ENCODE peak calls at places on chromosomes 11 and 22, in nine cellular contexts. Q, V, I, O, N, Z, M, K and U are unnamed samples.

GRCh38 chr22:49894321-49895072 is 23.7 kb downstream of the ALG12 start:
- DNase-seq in Q (no peak), V (no peak), I (no peak), O (no peak), N (no peak), Z (no peak), M (no peak), K (no peak), U (no peak)

GRCh38 chr11:127806486-127806885 is 780.9 kb downstream of the ETS1 start:
- DNase-seq in Q (no peak), V (no peak), I (no peak), O (no peak), N (no peak), Z (no peak), M (no peak), K (no peak), U (no peak)

GRCh38 chr22:21568207-21569075 is 927 bp downstream of the UBE2L3 start:
- DNase-seq in Q (no peak), V (peak), I (no peak), O (no peak), N (no peak), Z (no peak), M (peak), K (no peak), U (no peak)

GRCh38 chr11:429931-430456 is 11.8 kb downstream of the ANO9 start:
- DNase-seq in Q (no peak), V (no peak), I (no peak), O (no peak), N (no peak), Z (no peak), M (no peak), K (no peak), U (peak)

GRCh38 chr11:116660011-116660410 is 112.8 kb downstream of the BUD13 start:
- DNase-seq in Q (no peak), V (no peak), I (no peak), O (no peak), N (no peak), Z (no peak), M (no peak), K (no peak), U (no peak)

GRCh38 chr11:43693069-43693468 is 12.5 kb downstream of the HSD17B12 start:
- DNase-seq in Q (no peak), V (no peak), I (no peak), O (no peak), N (no peak), Z (no peak), M (no peak), K (no peak), U (no peak)

GRCh38 chr11:110159491-110159890 is 66.3 kb downstream of the ZC3H12C start:
- DNase-seq in Q (no peak), V (no peak), I (no peak), O (no peak), N (no peak), Z (no peak), M (no peak), K (no peak), U (no peak)

GRCh38 chr11:72179804-72180396 is 12.0 kb upstream of the FOLR1 start:
- DNase-seq in Q (no peak), V (no peak), I (no peak), O (no peak), N (no peak), Z (no peak), M (no peak), K (no peak), U (no peak)

GRCh38 chr11:121582296-121582695 is 129.5 kb upstream of the SORL1-AS1 start:
- DNase-seq in Q (no peak), V (no peak), I (no peak), O (no peak), N (no peak), Z (no peak), M (peak), K (no peak), U (no peak)

GRCh38 chr11:73982595-73982989 is at the start of gene UCP2:
- DNase-seq in Q (peak), V (peak), I (peak), O (peak), N (peak), Z (peak), M (no peak), K (peak), U (peak)

GRCh38 chr22:32204856-32205722 is at the start of gene RFPL2:
- DNase-seq in Q (peak), V (peak), I (no peak), O (peak), N (no peak), Z (no peak), M (peak), K (no peak), U (peak)

GRCh38 chr11:115741376-115741775 is 237.2 kb upstream of the CADM1 start:
- DNase-seq in Q (no peak), V (no peak), I (no peak), O (no peak), N (no peak), Z (no peak), M (no peak), K (no peak), U (no peak)

GRCh38 chr11:108796551-108796950 is 131.7 kb downstream of the DDX10 start:
- DNase-seq in Q (no peak), V (no peak), I (no peak), O (no peak), N (no peak), Z (no peak), M (no peak), K (no peak), U (no peak)

GRCh38 chr11:67024410-67024809 is 1.5 kb downstream of the SYT12 start:
- DNase-seq in Q (no peak), V (no peak), I (no peak), O (no peak), N (no peak), Z (no peak), M (no peak), K (peak), U (no peak)

GRCh38 chr11:1751521-1751921 is 1.1 kb upstream of the IFITM10 start:
- DNase-seq in Q (no peak), V (no peak), I (no peak), O (no peak), N (no peak), Z (no peak), M (no peak), K (no peak), U (no peak)

GRCh38 chr11:1751999-1752906 is 1.9 kb upstream of the IFITM10 start:
- DNase-seq in Q (no peak), V (no peak), I (no peak), O (no peak), N (no peak), Z (no peak), M (no peak), K (no peak), U (no peak)

GRCh38 chr11:1749787-1750351 is 526 bp downstream of the IFITM10 start:
- DNase-seq in Q (no peak), V (no peak), I (no peak), O (peak), N (no peak), Z (no peak), M (no peak), K (no peak), U (peak)

GRCh38 chr11:1750481-1750839 is at the start of gene IFITM10:
- DNase-seq in Q (no peak), V (peak), I (no peak), O (no peak), N (peak), Z (no peak), M (no peak), K (no peak), U (peak)

DNA sequence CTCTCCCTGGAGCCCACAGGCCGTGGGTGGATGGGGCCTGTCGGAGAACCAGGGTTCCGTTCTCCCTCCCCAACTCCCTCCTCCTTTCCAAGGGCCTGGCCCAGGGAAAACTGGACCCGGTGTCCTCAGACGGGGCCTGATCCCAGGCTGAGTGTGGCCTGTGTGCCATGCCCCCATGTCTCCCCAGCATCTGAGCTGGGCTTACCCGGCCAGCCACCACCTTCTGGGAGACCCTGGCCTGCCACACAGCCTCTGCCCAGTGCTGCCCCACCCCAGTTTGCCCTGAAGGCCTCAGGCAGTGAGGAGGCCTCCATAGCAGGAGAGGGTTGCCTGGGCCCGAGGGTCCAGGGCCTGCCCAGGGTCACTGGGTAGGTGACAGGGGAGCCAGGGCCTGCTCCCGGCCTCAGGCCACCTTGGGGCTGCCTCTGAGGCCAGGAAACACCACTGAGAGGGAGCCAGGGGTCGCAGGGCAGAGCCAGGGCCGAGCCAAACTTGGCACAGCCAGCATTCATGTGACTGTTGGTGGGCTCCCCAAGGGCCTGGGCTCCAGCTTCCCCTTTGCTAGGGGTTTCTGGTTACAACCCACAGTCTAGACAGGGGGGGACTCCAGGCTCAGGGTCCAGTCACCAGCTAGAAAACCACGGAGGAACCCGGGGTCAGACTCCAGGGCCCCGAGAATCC is 585 bp upstream of the IFITM10 start:
- DNase-seq in Q (no peak), V (no peak), I (no peak), O (no peak), N (no peak), Z (no peak), M (no peak), K (no peak), U (no peak)
- TF ChIP-seq POLR2A in Q (no peak), V (no peak), I (no peak), O (no peak), N (no peak), Z (no peak), M (no peak), K (no peak), U (no peak)

DNA sequence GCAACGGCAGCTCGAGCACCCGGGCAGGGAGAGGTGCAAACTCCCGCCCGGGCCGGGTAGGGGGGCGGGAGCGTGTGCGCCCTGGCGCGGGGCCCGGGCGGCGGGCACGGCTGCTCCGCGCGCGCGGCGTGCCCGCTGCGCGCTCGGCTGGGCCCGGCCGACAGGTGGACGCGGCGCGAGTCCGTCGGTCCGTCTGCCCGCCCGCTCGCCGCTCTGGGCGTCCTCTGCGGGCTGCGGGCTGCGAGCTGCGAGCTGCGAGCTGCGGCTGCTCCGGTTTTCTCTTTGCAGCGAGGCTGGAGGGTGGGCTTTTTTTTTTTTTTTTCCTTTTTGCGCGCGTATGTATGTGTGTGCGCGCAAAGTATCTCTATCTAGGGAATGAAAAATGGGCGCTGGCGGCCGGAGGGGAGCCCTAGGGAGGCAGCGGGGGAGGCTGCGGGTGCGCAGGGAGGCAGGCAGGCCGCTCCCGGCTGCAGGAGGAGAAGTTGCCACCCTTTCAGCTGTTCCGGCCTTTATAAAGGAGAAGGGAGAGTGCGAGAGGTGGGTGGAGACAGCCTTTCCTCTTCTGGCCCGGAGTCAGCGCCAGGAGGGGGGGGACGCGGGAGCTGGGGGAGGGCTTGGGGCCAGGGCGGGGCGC is at the start of gene PDGFB:
- DNase-seq in Q (no peak), V (peak), I (no peak), O (no peak), N (peak), Z (peak), M (no peak), K (no peak), U (no peak)
- TF ChIP-seq POLR2A in Q (peak), V (peak), I (no peak), O (peak), N (no peak), Z (peak), M (peak), K (peak), U (peak)

GRCh38 chr11:64181506-64182411 is 4.2 kb upstream of the STIP1 start:
- DNase-seq in Q (peak), V (peak), I (peak), O (peak), N (peak), Z (peak), M (peak), K (peak), U (peak)
- TF ChIP-seq POLR2A in Q (peak), V (peak), I (no peak), O (peak), N (peak), Z (peak), M (peak), K (peak), U (peak)

DNA sequence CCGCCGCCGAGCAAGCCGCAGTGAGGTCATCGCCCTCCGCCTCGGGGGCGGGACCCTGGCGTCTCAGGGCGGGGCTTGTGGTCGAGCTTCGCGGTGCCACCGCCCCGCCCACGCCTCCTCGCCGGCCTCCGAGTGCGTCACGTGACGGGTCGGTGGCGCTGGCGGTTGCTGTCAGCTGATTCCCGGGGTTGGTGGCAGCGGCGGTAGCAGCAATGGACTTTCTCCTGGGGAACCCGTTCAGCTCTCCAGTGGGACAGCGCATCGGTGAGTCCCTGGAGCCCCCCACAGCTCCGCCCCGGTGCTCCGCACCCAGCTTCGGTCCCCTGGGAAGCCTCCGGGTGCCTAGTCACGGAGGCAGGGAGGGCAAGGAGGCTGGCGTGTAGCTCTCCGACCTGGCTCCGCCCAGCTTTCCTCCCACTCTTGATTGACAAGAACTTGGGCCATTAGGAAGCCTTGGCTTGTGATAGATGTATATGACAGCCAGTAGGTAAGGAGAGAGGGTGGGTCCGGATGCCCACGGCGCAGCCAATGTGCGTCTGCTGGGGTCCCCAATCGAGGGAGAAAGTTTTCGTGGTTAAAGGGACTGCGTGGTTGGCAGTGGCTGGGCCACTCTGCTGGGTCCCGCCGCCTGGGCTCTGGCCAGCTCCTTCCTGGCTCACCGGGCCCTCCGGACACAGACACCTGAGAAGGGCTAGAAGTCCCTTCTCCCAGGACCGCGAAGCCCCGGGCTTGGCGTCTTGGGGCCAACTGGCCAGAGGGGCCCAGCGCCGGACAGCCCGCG is at the start of gene TOM1:
- DNase-seq in Q (peak), V (peak), I (peak), O (peak), N (peak), Z (peak), M (peak), K (peak), U (peak)
- TF ChIP-seq POLR2A in Q (peak), V (peak), I (no peak), O (peak), N (peak), Z (peak), M (peak), K (peak), U (peak)

DNA sequence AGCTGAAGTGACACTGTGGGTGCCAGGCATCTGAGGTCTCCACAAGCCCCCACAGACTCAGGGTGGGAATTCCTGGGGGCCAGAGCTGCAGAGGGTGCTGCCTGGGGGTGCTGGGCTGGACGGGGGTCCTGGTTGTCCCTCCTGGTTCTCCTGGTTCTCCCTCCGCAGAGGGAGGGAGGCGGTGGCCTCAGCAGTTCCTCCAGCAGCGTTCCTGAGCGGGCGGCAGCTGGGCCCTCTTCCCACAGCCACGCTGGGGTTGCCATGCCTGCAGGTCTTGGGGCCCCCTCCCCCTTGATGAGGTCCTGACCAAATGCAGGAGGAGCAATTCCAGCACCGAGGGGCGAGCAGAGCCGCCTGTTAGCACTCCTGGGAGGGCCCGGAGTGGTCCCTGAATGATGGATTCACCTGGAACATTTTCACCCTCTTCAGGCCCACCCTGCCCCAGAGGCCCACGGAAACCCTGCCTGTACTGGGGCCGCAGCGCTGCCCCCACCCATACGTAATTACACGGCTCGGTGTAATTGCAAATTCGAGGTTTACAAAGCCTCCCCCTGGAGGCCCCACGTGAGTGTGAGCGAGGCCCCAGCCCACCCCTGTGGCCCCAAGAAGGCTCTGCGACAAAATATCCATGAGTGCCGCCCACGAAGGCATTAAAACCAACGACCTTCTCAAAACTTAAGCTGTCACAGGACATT is 635 bp downstream of the C11orf21 start:
- DNase-seq in Q (peak), V (no peak), I (no peak), O (no peak), N (peak), Z (no peak), M (no peak), K (peak), U (peak)
- TF ChIP-seq POLR2A in Q (no peak), V (no peak), I (no peak), O (no peak), N (no peak), Z (no peak), M (no peak), K (no peak), U (no peak)